ENCODE peak calls at places on chromosomes 2 and 18, in four cellular contexts. W is K562, K is GM12878, M is HL-60. S is an unnamed sample.

GRCh38 chr2:98518106-98518505 is 73.4 kb downstream of the INPP4A start:
- DNase-seq in W (peak), M (peak), K (no peak), S (peak)

GRCh38 chr2:189407161-189407943 is 33.9 kb upstream of the WDR75 start:
- DNase-seq in M (no peak), W (no peak), K (no peak), S (no peak)

GRCh38 chr2:205358351-205358815 is 323.9 kb upstream of the NRP2 start:
- DNase-seq in W (no peak), K (no peak), M (no peak), S (no peak)

GRCh38 chr18:68262697-68263293 is 452.1 kb downstream of the TMX3 start:
- DNase-seq in M (no peak), W (no peak), K (no peak), S (no peak)

GRCh38 chr2:16005819-16006536 is 65.6 kb downstream of the MYCN start:
- DNase-seq in M (peak), W (no peak), K (no peak), S (no peak)

GRCh38 chr2:52113338-52113737 is 1081.4 kb upstream of the NRXN1 start:
- DNase-seq in K (no peak), W (no peak), M (no peak), S (no peak)

GRCh38 chr18:4453712-4454547 is 1.2 kb downstream of the DLGAP1 start:
- DNase-seq in M (no peak), K (no peak), W (no peak), S (no peak)

GRCh38 chr18:48475635-48476549 is 62.9 kb upstream of the CTIF start:
- DNase-seq in M (peak), K (peak), W (peak), S (no peak)

GRCh38 chr2:132971310-132972061 is 301.5 kb upstream of the LYPD1 start:
- DNase-seq in M (no peak), W (no peak), K (no peak), S (no peak)

GRCh38 chr2:49028101-49028500 is 126.2 kb downstream of the FSHR start:
- DNase-seq in W (no peak), K (peak), M (no peak), S (peak)

DNA sequence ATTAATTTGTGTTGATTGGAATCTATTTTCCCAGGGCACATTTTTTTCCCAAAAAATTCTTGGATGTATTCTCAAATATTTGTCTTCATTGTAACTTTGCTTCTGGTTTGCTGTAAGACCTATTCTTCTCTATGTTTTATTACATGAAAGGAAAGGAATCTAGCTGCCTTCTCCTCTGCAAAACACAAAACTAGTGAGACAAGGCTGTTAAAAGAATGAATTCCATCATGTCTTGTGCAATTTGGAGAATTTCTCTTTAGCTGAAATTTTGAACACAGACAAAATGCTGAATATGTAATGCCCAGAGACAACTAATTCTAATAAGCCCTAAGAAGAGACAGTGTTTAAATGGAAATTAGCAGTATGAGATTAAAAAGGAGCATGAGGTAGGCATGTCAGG is 275.9 kb downstream of the CDH20 start:
- DNase-seq in W (no peak), M (no peak), K (no peak), S (no peak)
- TF ChIP-seq SPI1 in W (no peak), M (no peak), K (no peak), S (no peak)

GRCh38 chr2:9753665-9754531 is 89.4 kb upstream of the TAF1B start:
- DNase-seq in K (no peak), W (no peak), M (no peak), S (no peak)
- TF ChIP-seq SPI1 in K (no peak), W (no peak), M (no peak), S (no peak)

GRCh38 chr18:22385718-22386117 is 32.0 kb downstream of the CTAGE1 start:
- DNase-seq in K (no peak), W (no peak), M (no peak), S (no peak)
- TF ChIP-seq SPI1 in K (no peak), W (no peak), M (no peak), S (no peak)

GRCh38 chr2:184598313-184599053 is at the start of gene ZNF804A:
- DNase-seq in K (peak), M (peak), W (peak), S (peak)
- TF ChIP-seq SPI1 in K (no peak), M (no peak), W (no peak), S (no peak)

GRCh38 chr2:225597911-225598310 is 198.4 kb downstream of the NYAP2 start:
- DNase-seq in K (no peak), W (peak), M (no peak), S (no peak)
- TF ChIP-seq SPI1 in K (no peak), W (no peak), M (no peak), S (no peak)

S was measured in GM12891.